ENCODE peak calls at places on chromosomes 5 and 9, in eight cellular contexts. D is stimulated activated CD8-positive, alpha-beta memory T cell treated with anti-CD3 and anti-CD28 coated beads, Interleukin-15, amount 100 ng/mL, for 48 hours; S is EL; T is activated CD4-positive, alpha-beta T cell treated with anti-CD3 and anti-CD28 coated beads for 48 hours; Z is GDM1; U is activated naive CD8-positive, alpha-beta T cell treated with anti-CD3 and anti-CD28 coated beads, Interleukin-2, amount 50 U/mL, for 24 hours; Q is GM03348; Y is central memory CD4-positive, alpha-beta T cell. I is an unnamed sample.

GRCh38 chr9:137083418-137084004 is 3.3 kb upstream of the MAN1B1 start:
- DNase-seq in D (no peak), S (peak), T (peak), Z (no peak), U (peak), Q (peak), Y (no peak), I (peak)

GRCh38 chr9:121841771-121842611 is 190.6 kb downstream of the DAB2IP start:
- DNase-seq in D (no peak), S (peak), T (no peak), Z (no peak), U (no peak), Q (no peak), Y (no peak), I (peak)

GRCh38 chr5:7671420-7671819 is 179.5 kb downstream of the CFAP90 start:
- DNase-seq in D (no peak), S (no peak), T (no peak), Z (no peak), U (no peak), Q (no peak), Y (no peak), I (no peak)

GRCh38 chr5:179908528-179908927 is 831 bp upstream of the TBC1D9B start:
- DNase-seq in D (no peak), S (no peak), T (peak), Z (no peak), U (no peak), Q (no peak), Y (no peak), I (no peak)

GRCh38 chr9:72383978-72384709 is 19.1 kb upstream of the ZFAND5 start:
- DNase-seq in D (no peak), S (peak), T (no peak), Z (no peak), U (no peak), Q (peak), Y (no peak), I (peak)

GRCh38 chr9:99803694-99804093 is 18.0 kb upstream of the NR4A3 start:
- DNase-seq in D (no peak), S (no peak), T (no peak), Z (no peak), U (no peak), Q (no peak), Y (no peak), I (no peak)

GRCh38 chr5:86786955-86787354 is 169.2 kb downstream of the COX7C start:
- DNase-seq in D (no peak), S (no peak), T (no peak), Z (no peak), U (no peak), Q (no peak), Y (no peak), I (no peak)

GRCh38 chr5:148796931-148797330 is 29.5 kb upstream of the ADRB2 start:
- DNase-seq in D (no peak), S (no peak), T (no peak), Z (no peak), U (no peak), Q (no peak), Y (no peak), I (no peak)

GRCh38 chr9:14782652-14783051 is 60.1 kb upstream of the CER1 start:
- DNase-seq in D (no peak), S (no peak), T (no peak), Z (no peak), U (no peak), Q (no peak), Y (no peak), I (no peak)

GRCh38 chr9:109450346-109450745 is 47.8 kb downstream of the PTPN3 start:
- DNase-seq in D (no peak), S (no peak), T (no peak), Z (no peak), U (no peak), Q (no peak), Y (no peak), I (no peak)

GRCh38 chr9:124008307-124008854 is 3.2 kb upstream of the LHX2 start:
- DNase-seq in D (no peak), S (no peak), T (peak), Z (no peak), U (no peak), Q (no peak), Y (no peak), I (no peak)